ENCODE peak calls at places on chromosomes 12 and 14, in five cellular contexts. N, Z, S, I and L are unnamed samples.

GRCh38 chr14:72906879-72907278 is 13.0 kb upstream of the DPF3 start:
- DNase-seq in Z (no peak), S (no peak), N (no peak), I (no peak), L (no peak)

GRCh38 chr14:38536376-38537038 is 280.6 kb upstream of the CLEC14A start:
- DNase-seq in I (no peak), N (no peak), S (no peak), Z (no peak), L (no peak)

GRCh38 chr12:126425264-126425663 is 1360.0 kb downstream of the AACS start:
- DNase-seq in S (no peak), I (no peak), Z (no peak), N (no peak), L (no peak)

GRCh38 chr14:69808919-69809808 is 12.1 kb upstream of the SLC10A1 start:
- DNase-seq in Z (no peak), S (no peak), I (no peak), N (no peak), L (no peak)

GRCh38 chr12:92737855-92738850 is 35.4 kb downstream of the PLEKHG7 start:
- DNase-seq in N (no peak), Z (no peak), S (no peak), I (no peak), L (no peak)

GRCh38 chr12:48542300-48542928 is 17.0 kb downstream of the OR8S1 start:
- DNase-seq in Z (peak), S (peak), N (no peak), I (no peak), L (peak)

GRCh38 chr14:38404100-38404541 is 148.2 kb upstream of the CLEC14A start:
- DNase-seq in N (no peak), I (no peak), Z (no peak), S (no peak), L (no peak)

GRCh38 chr14:61222388-61222787 is 58.8 kb downstream of the TMEM30B start:
- DNase-seq in Z (no peak), I (no peak), S (no peak), N (no peak), L (no peak)

GRCh38 chr12:19643635-19644034 is 204.3 kb downstream of the AEBP2 start:
- DNase-seq in S (peak), Z (no peak), N (no peak), I (no peak), L (peak)

GRCh38 chr12:22539055-22539454 is 5.3 kb downstream of the C2CD5 start:
- DNase-seq in Z (no peak), I (no peak), S (no peak), N (no peak), L (no peak)

GRCh38 chr12:81450920-81451739 is 308.0 kb downstream of the PPFIA2 start:
- DNase-seq in S (peak), N (peak), Z (no peak), I (no peak), L (peak)

GRCh38 chr14:38839743-38840375 is 263.2 kb downstream of the SEC23A start:
- DNase-seq in S (no peak), I (no peak), N (no peak), Z (no peak), L (no peak)